ENCODE peak calls at places on chromosomes 4 and X, in ten cellular contexts. T is transverse colon; P is LoVo; U is HFF-Myc; A is progenitor cell of endocrine pancreas; X is HT1080; E is H4; C is activated CD4-positive, alpha-beta T cell treated with anti-CD3 and anti-CD28 coated beads for 1 hour; B is amygdala; L is posterior cingulate gyrus. F is an unnamed sample.

GRCh38 chrX:11787564-11787963 is 29.5 kb downstream of the MSL3 start:
- DNase-seq in T (peak), P (no peak), U (no peak), A (peak), X (no peak), E (peak), C (peak), B (peak), L (peak), F (no peak)

GRCh38 chrX:16838202-16839066 is 31.7 kb downstream of the RBBP7 start:
- DNase-seq in T (peak), P (no peak), U (no peak), A (no peak), X (peak), E (peak), C (no peak), B (no peak), L (peak), F (no peak)

GRCh38 chr4:96073446-96073845 is 233.6 kb downstream of the PDHA2 start:
- DNase-seq in T (no peak), P (no peak), U (no peak), A (no peak), X (peak), E (no peak), C (no peak), B (no peak), L (no peak), F (no peak)

GRCh38 chr4:32189788-32190187 is 1469.6 kb downstream of the PCDH7 start:
- DNase-seq in T (no peak), P (no peak), U (no peak), A (no peak), X (no peak), E (no peak), C (no peak), B (no peak), L (no peak), F (no peak)

GRCh38 chr4:107219681-107220080 is 183.6 kb upstream of the DKK2 start:
- DNase-seq in T (no peak), P (no peak), U (no peak), A (no peak), X (no peak), E (no peak), C (no peak), B (no peak), L (no peak), F (no peak)

GRCh38 chr4:105414316-105414715 is 59.5 kb downstream of the PPA2 start:
- DNase-seq in T (no peak), P (no peak), U (no peak), A (no peak), X (no peak), E (no peak), C (no peak), B (no peak), L (no peak), F (no peak)

GRCh38 chr4:42627887-42628646 is 28.8 kb downstream of the ATP8A1 start:
- DNase-seq in T (peak), P (no peak), U (no peak), A (no peak), X (no peak), E (no peak), C (no peak), B (peak), L (peak), F (no peak)

GRCh38 chr4:41882622-41883347 is 52.4 kb upstream of the TMEM33 start:
- DNase-seq in T (no peak), P (peak), U (no peak), A (no peak), X (no peak), E (no peak), C (peak), B (peak), L (no peak), F (no peak)

GRCh38 chr4:8837181-8837811 is 34.3 kb downstream of the HMX1 start:
- DNase-seq in T (peak), P (no peak), U (no peak), A (no peak), X (no peak), E (no peak), C (no peak), B (no peak), L (no peak), F (peak)

GRCh38 chr4:87313756-87314155 is 8.9 kb downstream of the HSD17B13 start:
- DNase-seq in T (no peak), P (no peak), U (no peak), A (no peak), X (no peak), E (no peak), C (no peak), B (no peak), L (no peak), F (no peak)

GRCh38 chr4:120977435-120977997 is 55.0 kb upstream of the PRDM5 start:
- DNase-seq in T (peak), P (peak), U (peak), A (no peak), X (peak), E (peak), C (no peak), B (no peak), L (no peak), F (no peak)

GRCh38 chrX:51614353-51614752 is 4.4 kb downstream of the CENPVL3 start:
- DNase-seq in T (no peak), P (no peak), U (no peak), A (no peak), X (peak), E (peak), C (no peak), B (no peak), L (no peak), F (no peak)

F was measured in mesenteric fat pad.